ENCODE peak calls at places on chromosomes 12 and 14, in seven cellular contexts. K is GOT3; D is CD8-positive, alpha-beta memory T cell; O is activated naive CD4-positive, alpha-beta T cell treated with Interleukin-2 at 50 U/mL for 16 hours; N is stomach; T is NCI-H2081; E is Caco-2. R is an unnamed sample.

GRCh38 chr12:29547844-29548243 is 50.4 kb upstream of the OVCH1 start:
- DNase-seq in K (no peak), D (no peak), O (no peak), N (no peak), T (no peak), E (no peak), R (no peak)

GRCh38 chr12:82998509-82998908 is 311.8 kb downstream of the TMTC2 start:
- DNase-seq in K (no peak), D (no peak), O (no peak), N (no peak), T (no peak), E (no peak), R (no peak)

GRCh38 chr12:90174198-90174510 is 465.5 kb upstream of the ATP2B1 start:
- DNase-seq in K (no peak), D (no peak), O (no peak), N (no peak), T (no peak), E (no peak), R (no peak)

GRCh38 chr12:120234643-120235368 is 30.7 kb downstream of the PXN start:
- DNase-seq in K (peak), D (no peak), O (no peak), N (peak), T (peak), E (peak), R (peak)

GRCh38 chr14:99036594-99037293 is 235.3 kb downstream of the BCL11B start:
- DNase-seq in K (no peak), D (no peak), O (no peak), N (peak), T (no peak), E (no peak), R (no peak)

GRCh38 chr12:2877959-2878732 is 1.1 kb downstream of the RHNO1 start:
- DNase-seq in K (no peak), D (no peak), O (no peak), N (no peak), T (peak), E (no peak), R (no peak)

GRCh38 chr12:51951843-51952722 is 584 bp downstream of the ACVR1B start:
- DNase-seq in K (no peak), D (no peak), O (no peak), N (no peak), T (no peak), E (peak), R (no peak)

GRCh38 chr12:57896437-57897201 is 44.7 kb upstream of the ATP23 start:
- DNase-seq in K (peak), D (no peak), O (no peak), N (peak), T (peak), E (peak), R (peak)

GRCh38 chr12:112674539-112674938 is 117.0 kb upstream of the RPH3A start:
- DNase-seq in K (no peak), D (no peak), O (no peak), N (no peak), T (no peak), E (no peak), R (no peak)

GRCh38 chr14:65373671-65374039 is 38.9 kb upstream of the FUT8 start:
- DNase-seq in K (no peak), D (no peak), O (no peak), N (peak), T (no peak), E (no peak), R (peak)

GRCh38 chr12:31966558-31967205 is 7.5 kb downstream of the RESF1 start:
- DNase-seq in K (no peak), D (no peak), O (no peak), N (no peak), T (no peak), E (no peak), R (no peak)

GRCh38 chr14:56702515-56702914 is 107.8 kb downstream of the OTX2 start:
- DNase-seq in K (no peak), D (no peak), O (no peak), N (no peak), T (no peak), E (no peak), R (no peak)

GRCh38 chr12:116392061-116392460 is 114.6 kb upstream of the MED13L start:
- DNase-seq in K (no peak), D (no peak), O (no peak), N (no peak), T (no peak), E (no peak), R (no peak)

GRCh38 chr14:23563473-23564180 is 4.0 kb downstream of the AP1G2 start:
- DNase-seq in K (no peak), D (no peak), O (no peak), N (no peak), T (no peak), E (no peak), R (no peak)

GRCh38 chr12:46830731-46831334 is 5.0 kb upstream of the SLC38A4 start:
- DNase-seq in K (no peak), D (no peak), O (no peak), N (no peak), T (no peak), E (peak), R (no peak)

GRCh38 chr14:77111021-77111420 is 13.0 kb downstream of the CIPC start:
- DNase-seq in K (no peak), D (no peak), O (no peak), N (peak), T (no peak), E (peak), R (no peak)

GRCh38 chr12:58916153-58916709 is 4.1 kb downstream of the LRIG3 start:
- DNase-seq in K (no peak), D (no peak), O (no peak), N (no peak), T (no peak), E (no peak), R (no peak)

GRCh38 chr14:102986810-102987579 is 64.5 kb downstream of the AMN start:
- DNase-seq in K (no peak), D (no peak), O (no peak), N (no peak), T (no peak), E (no peak), R (peak)

GRCh38 chr12:52204931-52205505 is 13.2 kb upstream of the KRT80 start:
- DNase-seq in K (no peak), D (no peak), O (no peak), N (no peak), T (no peak), E (no peak), R (no peak)

GRCh38 chr12:115916910-115917668 is 360.4 kb downstream of the MED13L start:
- DNase-seq in K (no peak), D (peak), O (peak), N (peak), T (peak), E (peak), R (peak)

GRCh38 chr14:62670526-62670925 is 374.7 kb downstream of the KCNH5 start:
- DNase-seq in K (no peak), D (no peak), O (no peak), N (no peak), T (no peak), E (no peak), R (no peak)

GRCh38 chr12:12384601-12385321 is 27.9 kb downstream of the BORCS5 start:
- DNase-seq in K (no peak), D (peak), O (peak), N (no peak), T (no peak), E (peak), R (no peak)

R was measured in MG63.